ENCODE peak calls at places on chromosomes 4 and X, in six cellular contexts. F, R, K, X, U and S are unnamed samples. For H3K4me1, the result is how much of the 10 kb centered on the place peaks cover.

GRCh38 chr4:152045781-152046571 is 285.2 kb upstream of the GATB start:
- DNase-seq in F (peak), R (no peak), K (peak), X (peak), U (peak), S (no peak)

GRCh38 chr4:9936128-9936644 is 85.1 kb downstream of the SLC2A9 start:
- DNase-seq in F (no peak), R (no peak), K (no peak), X (no peak), U (no peak), S (no peak)

GRCh38 chrX:41553688-41554087 is 106.5 kb downstream of the NYX start:
- DNase-seq in F (no peak), R (no peak), K (no peak), X (no peak), U (no peak), S (no peak)

GRCh38 chr4:145954924-145955339 is 16.3 kb upstream of the ZNF827 start:
- DNase-seq in F (no peak), R (no peak), K (no peak), X (no peak), U (peak), S (peak)

GRCh38 chr4:101292214-101292613 is 55.1 kb downstream of the PPP3CA start:
- DNase-seq in F (no peak), R (no peak), K (no peak), X (no peak), U (no peak), S (no peak)

GRCh38 chr4:102403115-102403514 is 57.8 kb upstream of the SLC39A8 start:
- DNase-seq in F (no peak), R (no peak), K (no peak), X (no peak), U (no peak), S (no peak)

GRCh38 chr4:112167790-112168189 is 22.5 kb downstream of the FAM241A start:
- DNase-seq in F (no peak), R (peak), K (no peak), X (no peak), U (no peak), S (no peak)

GRCh38 chr4:97104006-97104405 is 1039.3 kb downstream of the STPG2 start:
- DNase-seq in F (no peak), R (no peak), K (no peak), X (no peak), U (no peak), S (no peak)

GRCh38 chrX:92213781-92214180 is 434.6 kb downstream of the PCDH11X start:
- DNase-seq in F (no peak), R (no peak), K (no peak), X (no peak), U (no peak), S (no peak)

GRCh38 chr4:119559044-119559647 is 69.5 kb downstream of the PDE5A start:
- DNase-seq in F (no peak), R (peak), K (peak), X (peak), U (peak), S (peak)

GRCh38 chr4:148415500-148415899 is 26.7 kb downstream of the NR3C2 start:
- DNase-seq in F (no peak), R (peak), K (no peak), X (peak), U (no peak), S (no peak)

GRCh38 chrX:15785176-15785735 is 5.0 kb upstream of the ZRSR2 start:
- DNase-seq in F (no peak), R (no peak), K (no peak), X (peak), U (no peak), S (no peak)

GRCh38 chr4:186204103-186204559 is 12.8 kb downstream of the CYP4V2 start:
- DNase-seq in F (no peak), R (no peak), K (no peak), X (no peak), U (no peak), S (no peak)

GRCh38 chr4:8050555-8051206 is 107.9 kb downstream of the ABLIM2 start:
- DNase-seq in F (peak), R (no peak), K (peak), X (peak), U (peak), S (no peak)

GRCh38 chr4:1502976-1503375 is 96.7 kb upstream of the NKX1-1 start:
- DNase-seq in F (no peak), R (no peak), K (no peak), X (no peak), U (no peak), S (no peak)

GRCh38 chr4:63620271-63620670 is 789.0 kb downstream of the TECRL start:
- DNase-seq in F (no peak), R (no peak), K (no peak), X (no peak), U (no peak), S (no peak)

GRCh38 chr4:100796333-100796732 is 278.5 kb upstream of the EMCN start:
- DNase-seq in F (no peak), R (no peak), K (no peak), X (no peak), U (no peak), S (no peak)

GRCh38 chrX:104370089-104370488 is 115.4 kb upstream of the ESX1 start:
- DNase-seq in F (no peak), R (no peak), K (peak), X (no peak), U (peak), S (no peak)

GRCh38 chr4:44425614-44426208 is 22.9 kb downstream of the KCTD8 start:
- DNase-seq in F (no peak), R (no peak), K (peak), X (peak), U (peak), S (no peak)

GRCh38 chr4:82099863-82100579 is 273.8 kb downstream of the HNRNPD start:
- DNase-seq in F (no peak), R (no peak), K (no peak), X (no peak), U (peak), S (no peak)
- H3K4me3 ChIP-seq in F (no peak), R (no peak), K (no peak), X (no peak), U (no peak), S (no peak)

DNA sequence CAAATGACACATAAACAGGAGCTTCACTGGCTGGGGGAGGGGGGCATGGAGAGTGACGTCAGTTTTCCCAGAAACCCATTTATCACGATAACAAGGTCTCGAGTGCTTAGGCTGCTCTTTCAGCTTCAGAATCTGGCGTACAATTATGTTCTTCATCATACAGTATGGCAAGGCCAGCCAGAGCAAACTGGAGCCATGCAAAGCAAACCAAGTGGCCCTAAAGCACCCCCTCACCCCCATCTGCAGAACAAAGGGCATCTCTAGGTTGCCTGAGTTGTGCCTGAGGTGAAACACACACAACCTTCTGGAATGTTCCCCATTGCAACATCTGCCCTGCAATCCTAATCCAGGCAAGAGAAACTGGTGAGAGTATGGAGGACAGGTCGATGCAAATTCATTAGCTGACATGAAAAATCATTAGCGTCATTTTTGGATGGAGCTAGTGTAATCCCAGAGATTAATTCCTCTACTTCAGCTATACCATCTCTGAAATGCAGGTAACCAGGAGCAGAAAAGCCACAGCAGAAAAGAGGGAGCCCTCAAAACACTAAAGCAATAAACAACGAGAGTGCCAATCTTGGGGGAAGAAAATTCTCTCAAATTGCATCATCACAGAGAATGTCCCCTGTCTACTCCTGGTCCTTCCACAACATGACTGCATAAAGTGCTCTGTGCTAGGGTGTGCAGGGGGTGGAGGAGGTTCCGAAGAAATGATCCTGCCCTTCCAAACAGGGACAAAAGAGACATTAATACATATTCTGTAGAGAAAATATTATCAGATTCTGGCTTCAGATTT is 1.8 kb downstream of the SEPTIN6 start:
- DNase-seq in F (no peak), R (no peak), K (no peak), X (no peak), U (peak), S (no peak)
- H3K4me1 ChIP-seq in F (under half), R (half or more), K (under half), X (under half), U (under half), S (under half)

DNA sequence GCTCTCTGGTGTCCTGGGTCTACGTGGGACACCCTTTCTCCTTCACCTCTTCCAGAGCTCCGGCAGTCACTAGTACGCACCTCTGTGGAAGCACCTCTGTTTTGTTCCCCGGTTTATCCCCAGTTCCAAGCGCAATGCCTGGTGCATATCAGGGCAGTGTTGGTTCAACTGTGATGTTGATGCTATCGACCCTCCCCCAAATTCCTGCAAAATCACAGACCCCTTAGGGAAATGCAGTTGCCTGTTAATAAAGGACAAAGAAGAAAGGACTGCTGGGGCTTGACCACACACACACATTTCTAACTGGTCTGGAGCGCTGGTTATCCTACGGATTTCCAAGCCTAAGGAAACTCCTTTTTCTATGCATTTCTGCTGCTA is 513 bp upstream of the NMU start:
- DNase-seq in F (no peak), R (no peak), K (no peak), X (no peak), U (no peak), S (no peak)
- H3K4me3 ChIP-seq in F (peak), R (no peak), K (peak), X (peak), U (peak), S (peak)

GRCh38 chr4:108779958-108780357 is 17.1 kb upstream of the ETNPPL start:
- DNase-seq in F (no peak), R (no peak), K (no peak), X (no peak), U (no peak), S (no peak)
- H3K4me1 ChIP-seq in F (under half), R (under half), K (under half), X (under half), U (under half), S (under half)